ENCODE peak calls at places on chromosomes 16 and 17, in ten cellular contexts. W is esophagus squamous epithelium; K is ascending aorta; B is tibial artery; X is CD4-positive, CD25-positive, alpha-beta regulatory T cell; T is A549; Y is CD8-positive, alpha-beta T cell; I is mucosa of descending colon; C is GM23338; P is HAP-1. Q is an unnamed sample.
A peak's percentile ranks its signal among the peaks of the same experiment; 100 is the strongest.

GRCh38 chr16:89096768-89097527 is 3.3 kb downstream of the ACSF3 start:
- DNase-seq in K (no peak), Y (peak; percentile 83), I (no peak), T (no peak), W (no peak), B (no peak), X (peak; percentile 86), C (no peak), P (no peak), Q (no peak)

GRCh38 chr17:79949646-79950292 is 85.9 kb downstream of the TBC1D16 start:
- DNase-seq in T (no peak), I (peak; percentile 1), B (peak; percentile 55), P (peak; percentile 89), X (no peak), W (no peak), C (peak; percentile 95), Y (no peak), K (peak; percentile 53), Q (no peak)

GRCh38 chr17:45663772-45664171 is 120.3 kb upstream of the CRHR1 start:
- DNase-seq in X (no peak), B (peak; percentile 16), P (no peak), T (no peak), Y (no peak), I (no peak), K (no peak), W (no peak), C (no peak), Q (no peak)

GRCh38 chr17:14014647-14015046 is 54.7 kb upstream of the COX10 start:
- DNase-seq in W (no peak), X (no peak), P (no peak), I (no peak), C (no peak), B (no peak), T (no peak), Y (no peak), K (peak; percentile 64), Q (no peak)

GRCh38 chr17:44216674-44217073 is 2.8 kb downstream of the UBTF start:
- DNase-seq in Y (no peak), P (no peak), X (no peak), T (no peak), K (no peak), B (no peak), C (no peak), W (no peak), I (no peak), Q (no peak)

GRCh38 chr17:81710514-81711308 is 1.4 kb upstream of the SLC25A10 start:
- DNase-seq in X (peak; percentile 43), K (no peak), P (no peak), C (no peak), Y (no peak), W (no peak), T (no peak), B (no peak), I (peak; percentile 68), Q (no peak)

GRCh38 chr17:13410874-13411273 is 190.9 kb downstream of the HS3ST3A1 start:
- DNase-seq in P (no peak), C (no peak), Y (no peak), B (no peak), X (no peak), T (no peak), K (no peak), W (no peak), I (no peak), Q (no peak)

GRCh38 chr17:39687546-39688474 is at the start of gene PGAP3:
- DNase-seq in Y (peak; percentile 85), W (no peak), C (peak; percentile 96), X (peak; percentile 91), P (peak; percentile 94), I (peak; percentile 89), K (peak; percentile 93), B (peak; percentile 90), T (peak; percentile 96), Q (peak; percentile 92)

GRCh38 chr17:32157225-32157624 is 14.9 kb downstream of the RHOT1 start:
- DNase-seq in C (no peak), I (no peak), B (no peak), P (no peak), Y (no peak), X (no peak), K (no peak), T (no peak), W (no peak), Q (no peak)

GRCh38 chr16:2056681-2057407 is 9.1 kb downstream of the TSC2 start:
- DNase-seq in B (no peak), Y (no peak), W (no peak), C (peak; percentile 48), I (no peak), T (peak; percentile 56), P (no peak), K (no peak), X (no peak), Q (no peak)

GRCh38 chr16:78576941-78577340 is 477.5 kb downstream of the WWOX start:
- DNase-seq in B (no peak), Y (no peak), W (no peak), X (no peak), T (peak; percentile 4), P (no peak), I (no peak), C (no peak), K (no peak), Q (no peak)

GRCh38 chr16:25270577-25270976 is 12.9 kb upstream of the ZKSCAN2 start:
- DNase-seq in K (no peak), Y (no peak), T (no peak), P (no peak), W (no peak), C (no peak), I (no peak), B (no peak), X (no peak), Q (no peak)

GRCh38 chr16:4323845-4324478 is 8.1 kb downstream of the GLIS2 start:
- DNase-seq in Y (no peak), K (peak; percentile 85), T (peak; percentile 64), B (peak; percentile 88), X (no peak), P (peak; percentile 57), C (peak; percentile 87), I (no peak), W (no peak), Q (no peak)
- H3K4me1 ChIP-seq in Y (peaks cover 24% of the 10 kb centered on the region), K (peaks cover 66% of the 10 kb centered on the region), T (peaks cover 90% of the 10 kb centered on the region), B (peaks cover 7% of the 10 kb centered on the region), X (peaks cover 22% of the 10 kb centered on the region), P (peaks cover 11% of the 10 kb centered on the region), C (peaks cover 35% of the 10 kb centered on the region), I (peaks cover 18% of the 10 kb centered on the region), W (peaks cover 65% of the 10 kb centered on the region), Q (peaks cover 18% of the 10 kb centered on the region)

GRCh38 chr17:9439851-9440250 is 135.8 kb downstream of the STX8 start:
- DNase-seq in X (no peak), C (no peak), Y (no peak), B (no peak), K (no peak), P (no peak), I (no peak), T (no peak), W (no peak), Q (no peak)

GRCh38 chr17:9444687-9445086 is 130.9 kb downstream of the STX8 start:
- DNase-seq in W (no peak), C (no peak), P (no peak), X (no peak), Y (no peak), K (no peak), B (no peak), I (no peak), T (no peak), Q (no peak)

GRCh38 chr17:9446528-9446927 is 129.1 kb downstream of the STX8 start:
- DNase-seq in P (no peak), Y (no peak), K (no peak), I (no peak), B (no peak), X (no peak), C (no peak), T (no peak), W (no peak), Q (no peak)

GRCh38 chr17:9445424-9445823 is 130.2 kb downstream of the STX8 start:
- DNase-seq in C (no peak), W (no peak), K (no peak), B (no peak), T (no peak), Y (no peak), X (no peak), I (no peak), P (no peak), Q (no peak)

GRCh38 chr17:9443811-9444210 is 131.8 kb downstream of the STX8 start:
- DNase-seq in B (no peak), T (no peak), P (no peak), C (no peak), X (no peak), W (no peak), Y (no peak), K (no peak), I (no peak), Q (no peak)
- H3K4me1 ChIP-seq in B (no peaks in the 10 kb centered on the region), T (no peaks in the 10 kb centered on the region), P (no peaks in the 10 kb centered on the region), C (peaks cover 7% of the 10 kb centered on the region), X (no peaks in the 10 kb centered on the region), W (no peaks in the 10 kb centered on the region), Y (no peaks in the 10 kb centered on the region), K (no peaks in the 10 kb centered on the region), I (no peaks in the 10 kb centered on the region), Q (peaks cover 4% of the 10 kb centered on the region)

DNA sequence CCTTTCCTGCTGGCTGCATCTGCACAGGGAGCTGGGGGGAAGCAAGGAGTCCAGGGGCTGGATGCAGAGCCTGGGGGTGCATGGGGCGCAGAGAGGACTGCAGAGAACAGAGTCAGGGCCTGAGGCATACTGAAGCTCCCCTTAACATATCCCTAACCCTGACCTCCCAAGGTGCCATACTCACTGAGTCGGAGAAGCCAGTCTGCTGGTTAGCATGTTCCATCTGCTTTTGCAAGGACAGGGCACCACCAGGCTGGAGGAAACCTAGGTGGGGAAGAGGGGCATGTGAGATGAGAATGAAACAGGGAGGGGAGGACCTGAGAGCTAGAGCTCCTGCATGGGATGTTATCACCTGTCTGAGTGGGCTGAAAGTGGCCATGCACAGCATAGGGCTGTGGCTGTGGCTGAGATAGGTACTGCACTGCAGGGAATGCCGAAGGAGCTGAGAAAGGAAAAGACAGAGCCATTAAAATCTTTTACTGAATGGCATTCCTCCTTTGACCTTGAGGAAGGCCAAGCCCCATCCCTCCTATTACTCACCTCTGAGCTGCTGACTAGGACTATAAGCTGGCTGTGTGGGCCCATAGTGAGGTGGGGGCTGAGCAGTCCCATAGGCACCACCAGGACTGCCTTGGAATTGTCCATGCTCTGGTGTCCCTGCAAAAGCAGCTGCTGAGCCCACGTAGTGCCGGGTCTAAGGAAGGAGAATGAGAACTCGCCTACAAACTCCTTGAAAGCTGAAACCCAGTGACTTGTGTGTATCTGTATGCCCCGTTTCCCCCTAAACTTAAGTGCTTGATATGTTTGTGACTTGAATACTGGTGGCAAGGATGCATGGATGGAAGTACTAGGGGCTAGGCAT is 1.9 kb downstream of the GPS2 start:
- DNase-seq in W (no peak), I (no peak), K (no peak), B (no peak), Y (no peak), C (peak; percentile 69), P (peak; percentile 57), T (peak; percentile 54), X (no peak), Q (no peak)
- H3K4me1 ChIP-seq in W (peaks cover 49% of the 10 kb centered on the region), I (peaks cover 29% of the 10 kb centered on the region), K (peaks cover 13% of the 10 kb centered on the region), B (no peaks in the 10 kb centered on the region), Y (peaks cover 60% of the 10 kb centered on the region), C (peaks cover 27% of the 10 kb centered on the region), P (peaks cover 12% of the 10 kb centered on the region), T (peaks cover 57% of the 10 kb centered on the region), X (peaks cover 64% of the 10 kb centered on the region), Q (peaks cover 38% of the 10 kb centered on the region)

DNA sequence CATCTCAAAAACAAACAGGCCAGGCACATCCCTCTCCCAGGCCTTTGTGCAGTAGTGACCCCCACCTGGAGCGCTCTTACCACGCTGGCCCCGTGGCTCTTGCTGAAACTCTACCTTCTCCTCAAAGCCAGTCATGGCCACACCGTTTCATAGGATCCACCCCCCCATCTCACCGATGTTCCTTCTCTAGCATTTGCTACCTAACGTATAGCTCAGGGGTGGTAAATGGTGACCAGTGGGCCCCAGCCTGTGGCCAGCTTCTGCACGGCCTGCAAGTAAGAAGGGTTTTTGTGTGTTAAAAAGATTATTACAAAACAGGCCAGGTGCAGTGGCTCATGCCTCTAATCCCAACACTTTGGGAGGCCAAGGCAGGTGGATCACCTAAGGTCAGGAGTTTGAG is 43.8 kb downstream of the RMI2 start:
- DNase-seq in B (peak; percentile 31), P (no peak), I (no peak), Y (no peak), W (no peak), X (no peak), C (no peak), T (no peak), K (no peak), Q (no peak)
- H3K4me1 ChIP-seq in B (no peaks in the 10 kb centered on the region), P (peaks cover 2% of the 10 kb centered on the region), I (no peaks in the 10 kb centered on the region), Y (no peaks in the 10 kb centered on the region), W (peaks cover 19% of the 10 kb centered on the region), X (no peaks in the 10 kb centered on the region), C (peaks cover 12% of the 10 kb centered on the region), T (no peaks in the 10 kb centered on the region), K (no peaks in the 10 kb centered on the region), Q (peaks cover 3% of the 10 kb centered on the region)

Q was measured in SJSA1.